ENCODE peak calls at places on chromosome 11, in seven cellular contexts. One of them, this sample, is unnamed.

GRCh38 chr11:65021509-65021908 is 5.7 kb upstream of the SNX15 start:
- DNase-seq in DMS153: no peak
- DNase-seq in osteoblast: peak
- DNase-seq in C1 segment of cervical spinal cord: no peak
- DNase-seq in sigmoid colon: no peak
- DNase-seq in neuronal stem cell: no peak
- DNase-seq in astrocyte: no peak
- DNase-seq in this sample: no peak

GRCh38 chr11:47944555-47945128 is 35.7 kb upstream of the PTPRJ start:
- DNase-seq in DMS153: no peak
- DNase-seq in osteoblast: peak
- DNase-seq in C1 segment of cervical spinal cord: no peak
- DNase-seq in sigmoid colon: no peak
- DNase-seq in neuronal stem cell: no peak
- DNase-seq in astrocyte: peak
- DNase-seq in this sample: no peak

GRCh38 chr11:75260396-75260795 is 19.8 kb downstream of the TPBGL start:
- DNase-seq in DMS153: no peak
- DNase-seq in osteoblast: peak
- DNase-seq in C1 segment of cervical spinal cord: no peak
- DNase-seq in sigmoid colon: peak
- DNase-seq in neuronal stem cell: no peak
- DNase-seq in astrocyte: no peak
- DNase-seq in this sample: no peak

GRCh38 chr11:101508370-101508769 is 75.4 kb downstream of the TRPC6 start:
- DNase-seq in DMS153: no peak
- DNase-seq in osteoblast: no peak
- DNase-seq in C1 segment of cervical spinal cord: no peak
- DNase-seq in sigmoid colon: no peak
- DNase-seq in neuronal stem cell: no peak
- DNase-seq in astrocyte: no peak
- DNase-seq in this sample: no peak

GRCh38 chr11:70082829-70083228 is 4.7 kb downstream of the ANO1 start:
- DNase-seq in DMS153: no peak
- DNase-seq in osteoblast: peak
- DNase-seq in C1 segment of cervical spinal cord: no peak
- DNase-seq in sigmoid colon: no peak
- DNase-seq in neuronal stem cell: no peak
- DNase-seq in astrocyte: no peak
- DNase-seq in this sample: no peak

GRCh38 chr11:78514922-78515502 is 59.7 kb downstream of the NARS2 start:
- DNase-seq in DMS153: no peak
- DNase-seq in osteoblast: no peak
- DNase-seq in C1 segment of cervical spinal cord: no peak
- DNase-seq in sigmoid colon: no peak
- DNase-seq in neuronal stem cell: no peak
- DNase-seq in astrocyte: no peak
- DNase-seq in this sample: no peak

GRCh38 chr11:64207247-64208085 is 945 bp downstream of the FERMT3 start:
- DNase-seq in DMS153: no peak
- DNase-seq in osteoblast: peak
- DNase-seq in C1 segment of cervical spinal cord: peak
- DNase-seq in sigmoid colon: peak
- DNase-seq in neuronal stem cell: no peak
- DNase-seq in astrocyte: peak
- DNase-seq in this sample: no peak

GRCh38 chr11:26974068-26974790 is 19.7 kb upstream of the FIBIN start:
- DNase-seq in DMS153: no peak
- DNase-seq in osteoblast: peak
- DNase-seq in C1 segment of cervical spinal cord: no peak
- DNase-seq in sigmoid colon: no peak
- DNase-seq in neuronal stem cell: no peak
- DNase-seq in astrocyte: peak
- DNase-seq in this sample: no peak

GRCh38 chr11:2888266-2888968 is 2.8 kb upstream of the CDKN1C start:
- DNase-seq in DMS153: peak
- DNase-seq in osteoblast: peak
- DNase-seq in C1 segment of cervical spinal cord: peak
- DNase-seq in sigmoid colon: peak
- DNase-seq in neuronal stem cell: peak
- DNase-seq in astrocyte: peak
- DNase-seq in this sample: peak

GRCh38 chr11:57303990-57304579 is 20.7 kb downstream of the TNKS1BP1 start:
- DNase-seq in DMS153: peak
- DNase-seq in osteoblast: peak
- DNase-seq in C1 segment of cervical spinal cord: no peak
- DNase-seq in sigmoid colon: peak
- DNase-seq in neuronal stem cell: no peak
- DNase-seq in astrocyte: peak
- DNase-seq in this sample: no peak

GRCh38 chr11:75554258-75555022 is 7.6 kb upstream of the SERPINH1 start:
- DNase-seq in DMS153: no peak
- DNase-seq in osteoblast: peak
- DNase-seq in C1 segment of cervical spinal cord: peak
- DNase-seq in sigmoid colon: peak
- DNase-seq in neuronal stem cell: peak
- DNase-seq in astrocyte: peak
- DNase-seq in this sample: peak

GRCh38 chr11:112880454-112880853 is 80.8 kb upstream of the NCAM1 start:
- DNase-seq in DMS153: no peak
- DNase-seq in osteoblast: peak
- DNase-seq in C1 segment of cervical spinal cord: no peak
- DNase-seq in sigmoid colon: no peak
- DNase-seq in neuronal stem cell: no peak
- DNase-seq in astrocyte: no peak
- DNase-seq in this sample: no peak

GRCh38 chr11:87451400-87451799 is 413.7 kb downstream of the TMEM135 start:
- DNase-seq in DMS153: no peak
- DNase-seq in osteoblast: no peak
- DNase-seq in C1 segment of cervical spinal cord: no peak
- DNase-seq in sigmoid colon: no peak
- DNase-seq in neuronal stem cell: no peak
- DNase-seq in astrocyte: peak
- DNase-seq in this sample: no peak

GRCh38 chr11:78331711-78332110 is 85.9 kb downstream of the GAB2 start:
- DNase-seq in DMS153: no peak
- DNase-seq in osteoblast: no peak
- DNase-seq in C1 segment of cervical spinal cord: peak
- DNase-seq in sigmoid colon: no peak
- DNase-seq in neuronal stem cell: no peak
- DNase-seq in astrocyte: no peak
- DNase-seq in this sample: no peak

GRCh38 chr11:121575250-121575962 is 122.6 kb upstream of the SORL1-AS1 start:
- DNase-seq in DMS153: no peak
- DNase-seq in osteoblast: no peak
- DNase-seq in C1 segment of cervical spinal cord: peak
- DNase-seq in sigmoid colon: peak
- DNase-seq in neuronal stem cell: no peak
- DNase-seq in astrocyte: peak
- DNase-seq in this sample: no peak

GRCh38 chr11:119592642-119593041 is 136.4 kb downstream of the NECTIN1 start:
- DNase-seq in DMS153: no peak
- DNase-seq in osteoblast: no peak
- DNase-seq in C1 segment of cervical spinal cord: no peak
- DNase-seq in sigmoid colon: peak
- DNase-seq in neuronal stem cell: no peak
- DNase-seq in astrocyte: no peak
- DNase-seq in this sample: no peak